ENCODE peak calls at places on chromosomes 13 and 19, in nine cellular contexts. T is thoracic aorta, S is uterus, M is mesenchymal stem cell, J is prostate gland, U is OCI-LY7, K is psoas muscle, A is esophagus squamous epithelium, W is mammary epithelial cell. F is an unnamed sample. For H3K4me1, the result is how much of the 10 kb centered on the place peaks cover.

GRCh38 chr13:112346899-112347229 is 29.3 kb upstream of the SPACA7 start:
- DNase-seq in T (no peak), S (no peak), A (no peak), U (no peak), J (no peak), M (no peak), K (no peak), W (no peak), F (no peak)

GRCh38 chr19:28542394-28543243 is 670.3 kb downstream of the UQCRFS1 start:
- DNase-seq in U (peak), K (no peak), M (no peak), T (no peak), A (no peak), S (no peak), J (no peak), W (no peak), F (no peak)

GRCh38 chr13:34750078-34750703 is 191.9 kb upstream of the NBEA start:
- DNase-seq in U (no peak), W (peak), J (no peak), A (no peak), K (no peak), T (no peak), M (no peak), S (peak), F (no peak)

GRCh38 chr13:33145667-33146066 is 129.4 kb downstream of the KL start:
- DNase-seq in U (no peak), A (no peak), K (no peak), M (no peak), S (no peak), W (no peak), J (no peak), T (no peak), F (no peak)

GRCh38 chr19:49014870-49015255 is 2.0 kb downstream of the LHB start:
- DNase-seq in T (no peak), S (no peak), U (no peak), W (no peak), K (no peak), J (no peak), A (no peak), M (no peak), F (no peak)

GRCh38 chr19:45474191-45474940 is 6.6 kb downstream of the FOSB start:
- DNase-seq in W (no peak), T (no peak), U (no peak), S (no peak), J (no peak), K (no peak), M (peak), A (no peak), F (no peak)

GRCh38 chr19:42524943-42525342 is 3.3 kb downstream of the CEACAM1 start:
- DNase-seq in U (no peak), M (no peak), T (no peak), J (no peak), A (no peak), K (no peak), W (no peak), S (no peak), F (no peak)

GRCh38 chr19:46115396-46116109 is 8.9 kb downstream of the IGFL3 start:
- DNase-seq in J (no peak), W (peak), K (no peak), S (peak), U (no peak), M (peak), T (no peak), A (no peak), F (no peak)

GRCh38 chr19:18773682-18774081 is 17.4 kb downstream of the COMP start:
- DNase-seq in U (no peak), W (no peak), T (no peak), K (no peak), S (no peak), M (no peak), J (no peak), A (no peak), F (no peak)

GRCh38 chr13:58376775-58377174 is 745.2 kb downstream of the PCDH17 start:
- DNase-seq in K (no peak), U (no peak), T (no peak), J (no peak), W (no peak), A (no peak), M (no peak), S (no peak), F (no peak)

GRCh38 chr13:28320884-28321574 is 173.9 kb downstream of the FLT1 start:
- DNase-seq in K (no peak), A (no peak), M (peak), S (no peak), J (no peak), U (no peak), T (no peak), W (no peak), F (no peak)

GRCh38 chr13:57630661-57631606 is 610 bp upstream of the PCDH17 start:
- DNase-seq in W (peak), U (no peak), T (no peak), A (no peak), K (no peak), S (no peak), J (no peak), M (peak), F (peak)

GRCh38 chr19:18304496-18305312 is 18.2 kb downstream of the LSM4 start:
- DNase-seq in S (peak), T (peak), U (peak), W (peak), A (no peak), M (peak), K (peak), J (no peak), F (peak)

GRCh38 chr13:41561179-41561578 is 103.8 kb downstream of the RGCC start:
- DNase-seq in S (no peak), W (no peak), A (no peak), K (no peak), M (peak), U (no peak), J (no peak), T (no peak), F (no peak)

GRCh38 chr13:90447735-90448103 is 899.8 kb upstream of the MIR17HG start:
- DNase-seq in M (peak), A (no peak), W (peak), T (no peak), K (no peak), S (no peak), U (no peak), J (no peak), F (no peak)

GRCh38 chr19:15107056-15108010 is at the start of gene SYDE1:
- DNase-seq in K (peak), J (no peak), A (no peak), W (peak), T (no peak), U (no peak), S (peak), M (peak), F (no peak)

GRCh38 chr19:6271721-6272410 is 7.9 kb downstream of the MLLT1 start:
- DNase-seq in S (peak), W (no peak), U (no peak), T (no peak), M (peak), J (peak), A (no peak), K (peak), F (peak)
- H3K4me1 ChIP-seq in S (under half), W (under half), U (under half), T (half or more), M (under half), J (half or more), A (half or more), K (half or more), F (half or more)

DNA sequence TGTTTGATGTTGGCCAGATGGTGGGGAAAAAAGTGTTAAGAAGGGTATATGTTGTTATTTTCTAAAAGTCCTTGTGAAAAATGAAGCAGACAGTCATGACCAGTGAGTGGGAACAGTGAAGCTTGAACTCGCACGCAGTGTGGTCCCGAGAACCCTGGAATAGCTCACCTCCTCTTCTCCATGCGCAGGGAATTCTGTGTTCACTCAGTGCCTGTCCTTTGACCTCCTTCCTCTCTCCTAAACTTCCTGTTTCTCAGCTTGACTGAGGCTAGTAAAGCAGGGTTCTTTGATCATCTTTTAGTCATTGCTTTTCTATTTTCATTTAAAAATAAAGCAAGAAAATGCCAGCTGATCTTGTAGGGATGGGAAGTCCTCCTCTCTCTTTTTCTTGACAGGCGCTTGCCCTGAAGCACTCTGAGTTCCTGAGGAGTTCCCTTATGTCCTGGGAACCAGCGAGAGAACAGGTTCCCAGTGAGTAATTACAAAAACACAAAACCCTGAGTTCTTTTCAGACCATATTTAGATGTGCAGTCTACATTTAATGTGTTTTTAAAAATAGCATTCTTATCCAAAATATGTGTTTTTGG is 62.8 kb downstream of the ARHGEF7 start:
- DNase-seq in A (no peak), S (no peak), W (peak), T (no peak), U (no peak), J (no peak), K (no peak), M (peak), F (no peak)
- H3K27ac ChIP-seq in A (peak), S (peak), W (peak), T (peak), U (no peak), J (peak), K (peak), M (peak), F (peak)

GRCh38 chr19:9531933-9532332 is 6.5 kb downstream of the ZNF426 start:
- DNase-seq in W (peak), U (no peak), J (no peak), A (no peak), T (no peak), K (no peak), M (peak), S (no peak), F (no peak)

GRCh38 chr19:9523885-9524474 is 14.5 kb downstream of the ZNF426 start:
- DNase-seq in W (no peak), M (peak), J (no peak), S (no peak), A (no peak), T (no peak), U (no peak), K (no peak), F (no peak)

GRCh38 chr19:9528757-9529336 is 9.6 kb downstream of the ZNF426 start:
- DNase-seq in S (no peak), T (no peak), M (peak), U (no peak), W (no peak), A (no peak), K (no peak), J (no peak), F (no peak)
- H3K4me1 ChIP-seq in S (under half), T (under half), M (under half), U (under half), W (under half), A (under half), K (under half), J (under half), F (under half)

GRCh38 chr19:3366104-3366760 is at the start of gene NFIC:
- DNase-seq in T (no peak), J (peak), A (no peak), S (peak), W (peak), K (peak), U (no peak), M (peak), F (peak)

GRCh38 chr19:3363841-3364500 is 2.4 kb upstream of the NFIC start:
- DNase-seq in A (no peak), W (no peak), U (no peak), T (no peak), M (no peak), S (no peak), J (no peak), K (no peak), F (no peak)

GRCh38 chr19:3365447-3366103 is 808 bp upstream of the NFIC start:
- DNase-seq in W (peak), T (no peak), J (peak), A (no peak), U (no peak), K (peak), M (peak), S (peak), F (peak)

GRCh38 chr19:3364501-3364858 is 1.9 kb upstream of the NFIC start:
- DNase-seq in W (no peak), M (no peak), A (no peak), S (no peak), J (no peak), U (no peak), T (no peak), K (no peak), F (no peak)

DNA sequence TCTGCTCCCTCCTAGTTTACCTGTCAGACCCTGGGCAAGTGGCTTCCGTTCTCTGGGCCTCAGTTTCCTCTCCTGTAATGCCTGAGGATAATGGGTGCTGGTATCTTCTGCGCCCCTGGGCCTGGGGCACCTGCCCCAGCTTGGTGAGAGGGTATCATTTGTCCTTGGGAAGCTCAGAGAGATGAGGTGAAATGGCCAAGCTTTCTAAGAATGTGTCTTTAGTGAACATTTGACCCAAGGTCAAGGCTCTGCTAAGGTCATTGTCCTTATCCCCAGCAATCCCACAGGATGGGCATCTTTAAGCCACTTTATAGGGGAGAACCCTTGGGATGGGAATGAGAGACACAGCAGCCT is 1.3 kb upstream of the NFIC start:
- DNase-seq in M (no peak), T (no peak), U (no peak), K (no peak), S (no peak), W (no peak), J (no peak), A (no peak), F (no peak)
- H3K27ac ChIP-seq in M (no peak), T (peak), U (no peak), K (peak), S (peak), W (no peak), J (peak), A (peak), F (peak)

GRCh38 chr19:35868172-35868822 is at the start of gene APLP1:
- DNase-seq in T (no peak), A (no peak), K (peak), J (peak), W (no peak), U (peak), M (peak), S (peak), F (peak)
- H3K4me1 ChIP-seq in T (under half), A (under half), K (under half), J (under half), W (under half), U (under half), M (under half), S (under half), F (under half)

DNA sequence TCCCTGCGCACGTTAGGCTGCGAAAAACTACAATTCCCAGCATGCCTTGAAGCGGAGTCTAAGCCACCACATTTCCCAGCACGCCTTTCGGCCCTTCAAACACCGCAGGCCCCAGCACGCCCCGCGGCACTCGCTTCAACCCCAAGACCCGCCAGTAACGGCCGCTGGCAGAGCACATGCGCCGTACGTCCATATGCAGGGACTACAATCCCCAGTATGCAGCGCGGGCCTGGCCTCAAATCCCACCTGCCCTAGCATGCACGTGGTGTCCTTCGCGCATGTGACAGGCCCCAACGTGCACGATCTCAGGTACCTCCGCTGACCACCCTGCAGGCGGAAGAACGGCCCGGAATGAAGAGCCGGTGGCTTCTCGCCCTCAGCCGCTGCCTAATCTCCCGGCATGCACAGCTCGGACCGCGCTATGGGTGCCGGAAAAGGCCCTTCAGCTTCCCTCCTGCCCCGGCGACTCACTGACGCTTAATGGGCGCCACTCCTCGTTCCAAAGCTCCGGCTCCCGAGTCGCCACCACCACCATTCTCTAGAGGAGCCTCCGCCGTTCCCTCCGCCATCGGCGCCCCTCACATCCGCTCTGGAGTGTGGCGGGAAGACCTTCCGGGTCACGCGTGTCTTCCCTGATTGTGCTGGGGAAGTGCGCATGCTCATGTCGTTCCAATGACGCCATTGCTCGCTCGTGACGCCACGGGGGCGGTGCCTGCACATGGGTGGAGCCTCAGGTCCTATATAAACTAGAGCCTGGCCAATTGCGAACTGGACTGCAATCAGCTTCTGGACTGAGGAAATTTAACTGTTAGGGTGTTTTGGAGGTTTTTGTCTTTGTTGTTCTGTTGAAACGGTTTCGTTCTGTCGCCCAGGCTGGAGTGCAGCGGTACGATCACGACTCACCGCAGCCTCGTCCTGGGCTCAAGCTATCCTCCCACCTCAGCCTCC is at the start of gene DUS3L:
- DNase-seq in J (peak), K (peak), T (peak), S (peak), W (peak), A (peak), M (peak), U (peak), F (peak)
- H3K27ac ChIP-seq in J (peak), K (peak), T (peak), S (peak), W (peak), A (peak), M (peak), U (peak), F (peak)

GRCh38 chr13:99357149-99357596 is 50.0 kb upstream of the GPR183 start:
- DNase-seq in U (no peak), T (no peak), W (no peak), M (peak), J (no peak), S (no peak), K (no peak), A (no peak), F (no peak)
- H3K4me1 ChIP-seq in U (under half), T (under half), W (under half), M (under half), J (under half), S (under half), K (under half), A (under half), F (under half)

GRCh38 chr19:7109678-7110289 is 40.3 kb downstream of the ZNF557 start:
- DNase-seq in A (no peak), U (no peak), T (no peak), J (no peak), K (no peak), M (no peak), W (no peak), S (no peak), F (no peak)
- H3K27ac ChIP-seq in A (no peak), U (no peak), T (no peak), J (no peak), K (no peak), M (no peak), W (no peak), S (no peak), F (no peak)